ENCODE peak calls at places on chromosomes 6 and 20, in ten cellular contexts. One of them, this sample, is unnamed.

GRCh38 chr6:147642458-147642857 is 134.0 kb downstream of the SAMD5 start:
- DNase-seq in colonic mucosa: no peak
- DNase-seq in CD8-positive, alpha-beta T cell: no peak
- DNase-seq in fibroblast of lung: peak
- DNase-seq in psoas muscle: no peak
- DNase-seq in body of pancreas: no peak
- DNase-seq in AG04450: peak
- DNase-seq in left ventricle myocardium inferior: no peak
- DNase-seq in ovary: no peak
- DNase-seq in mammary epithelial cell: peak
- DNase-seq in this sample: no peak

GRCh38 chr6:30837432-30837831 is 46.9 kb upstream of the DDR1 start:
- DNase-seq in colonic mucosa: no peak
- DNase-seq in CD8-positive, alpha-beta T cell: no peak
- DNase-seq in fibroblast of lung: no peak
- DNase-seq in psoas muscle: no peak
- DNase-seq in body of pancreas: no peak
- DNase-seq in AG04450: no peak
- DNase-seq in left ventricle myocardium inferior: no peak
- DNase-seq in ovary: no peak
- DNase-seq in mammary epithelial cell: no peak
- DNase-seq in this sample: no peak

GRCh38 chr20:37564388-37565133 is 36.9 kb upstream of the BLCAP start:
- DNase-seq in colonic mucosa: peak
- DNase-seq in CD8-positive, alpha-beta T cell: peak
- DNase-seq in fibroblast of lung: peak
- DNase-seq in psoas muscle: peak
- DNase-seq in body of pancreas: peak
- DNase-seq in AG04450: no peak
- DNase-seq in left ventricle myocardium inferior: peak
- DNase-seq in ovary: peak
- DNase-seq in mammary epithelial cell: peak
- DNase-seq in this sample: peak

GRCh38 chr20:16263582-16263981 is 309.7 kb downstream of the KIF16B start:
- DNase-seq in colonic mucosa: no peak
- DNase-seq in CD8-positive, alpha-beta T cell: no peak
- DNase-seq in fibroblast of lung: no peak
- DNase-seq in psoas muscle: no peak
- DNase-seq in body of pancreas: no peak
- DNase-seq in AG04450: no peak
- DNase-seq in left ventricle myocardium inferior: no peak
- DNase-seq in ovary: no peak
- DNase-seq in mammary epithelial cell: no peak
- DNase-seq in this sample: no peak

GRCh38 chr6:84763397-84764331 is 734 bp downstream of the TBX18 start:
- DNase-seq in colonic mucosa: no peak
- DNase-seq in CD8-positive, alpha-beta T cell: no peak
- DNase-seq in fibroblast of lung: peak
- DNase-seq in psoas muscle: peak
- DNase-seq in body of pancreas: peak
- DNase-seq in AG04450: no peak
- DNase-seq in left ventricle myocardium inferior: peak
- DNase-seq in ovary: peak
- DNase-seq in mammary epithelial cell: peak
- DNase-seq in this sample: peak

GRCh38 chr20:46123482-46124245 is 5.5 kb downstream of the CD40 start:
- DNase-seq in colonic mucosa: no peak
- DNase-seq in CD8-positive, alpha-beta T cell: no peak
- DNase-seq in fibroblast of lung: no peak
- DNase-seq in psoas muscle: no peak
- DNase-seq in body of pancreas: no peak
- DNase-seq in AG04450: no peak
- DNase-seq in left ventricle myocardium inferior: no peak
- DNase-seq in ovary: no peak
- DNase-seq in mammary epithelial cell: no peak
- DNase-seq in this sample: no peak

GRCh38 chr6:46201701-46202100 is 30.9 kb upstream of the ENPP5 start:
- DNase-seq in colonic mucosa: no peak
- DNase-seq in CD8-positive, alpha-beta T cell: no peak
- DNase-seq in fibroblast of lung: no peak
- DNase-seq in psoas muscle: no peak
- DNase-seq in body of pancreas: no peak
- DNase-seq in AG04450: no peak
- DNase-seq in left ventricle myocardium inferior: no peak
- DNase-seq in ovary: no peak
- DNase-seq in mammary epithelial cell: no peak
- DNase-seq in this sample: no peak

GRCh38 chr6:37490466-37491015 is 9.2 kb downstream of the CCDC167 start:
- DNase-seq in colonic mucosa: no peak
- DNase-seq in CD8-positive, alpha-beta T cell: no peak
- DNase-seq in fibroblast of lung: no peak
- DNase-seq in psoas muscle: no peak
- DNase-seq in body of pancreas: no peak
- DNase-seq in AG04450: no peak
- DNase-seq in left ventricle myocardium inferior: no peak
- DNase-seq in ovary: peak
- DNase-seq in mammary epithelial cell: no peak
- DNase-seq in this sample: no peak

GRCh38 chr6:80094017-80094416 is 12.5 kb upstream of the BCKDHB start:
- DNase-seq in colonic mucosa: no peak
- DNase-seq in CD8-positive, alpha-beta T cell: no peak
- DNase-seq in fibroblast of lung: peak
- DNase-seq in psoas muscle: no peak
- DNase-seq in body of pancreas: no peak
- DNase-seq in AG04450: no peak
- DNase-seq in left ventricle myocardium inferior: no peak
- DNase-seq in ovary: no peak
- DNase-seq in mammary epithelial cell: no peak
- DNase-seq in this sample: peak

GRCh38 chr20:51166489-51166888 is 143.6 kb upstream of the KCNG1 start:
- DNase-seq in colonic mucosa: no peak
- DNase-seq in CD8-positive, alpha-beta T cell: no peak
- DNase-seq in fibroblast of lung: no peak
- DNase-seq in psoas muscle: no peak
- DNase-seq in body of pancreas: no peak
- DNase-seq in AG04450: no peak
- DNase-seq in left ventricle myocardium inferior: no peak
- DNase-seq in ovary: no peak
- DNase-seq in mammary epithelial cell: no peak
- DNase-seq in this sample: no peak

GRCh38 chr6:7721654-7722053 is 4.2 kb upstream of the BMP6 start:
- DNase-seq in colonic mucosa: no peak
- DNase-seq in CD8-positive, alpha-beta T cell: no peak
- DNase-seq in fibroblast of lung: peak
- DNase-seq in psoas muscle: no peak
- DNase-seq in body of pancreas: no peak
- DNase-seq in AG04450: no peak
- DNase-seq in left ventricle myocardium inferior: no peak
- DNase-seq in ovary: no peak
- DNase-seq in mammary epithelial cell: peak
- DNase-seq in this sample: no peak

GRCh38 chr6:56424542-56425083 is 177.2 kb upstream of the COL21A1 start:
- DNase-seq in colonic mucosa: no peak
- DNase-seq in CD8-positive, alpha-beta T cell: no peak
- DNase-seq in fibroblast of lung: no peak
- DNase-seq in psoas muscle: no peak
- DNase-seq in body of pancreas: no peak
- DNase-seq in AG04450: no peak
- DNase-seq in left ventricle myocardium inferior: no peak
- DNase-seq in ovary: no peak
- DNase-seq in mammary epithelial cell: no peak
- DNase-seq in this sample: no peak

GRCh38 chr6:37524025-37524647 is 24.4 kb upstream of the CCDC167 start:
- DNase-seq in colonic mucosa: no peak
- DNase-seq in CD8-positive, alpha-beta T cell: no peak
- DNase-seq in fibroblast of lung: peak
- DNase-seq in psoas muscle: no peak
- DNase-seq in body of pancreas: no peak
- DNase-seq in AG04450: peak
- DNase-seq in left ventricle myocardium inferior: no peak
- DNase-seq in ovary: no peak
- DNase-seq in mammary epithelial cell: no peak
- DNase-seq in this sample: no peak

GRCh38 chr6:42068173-42068572 is 17.8 kb downstream of the TAF8 start:
- DNase-seq in colonic mucosa: no peak
- DNase-seq in CD8-positive, alpha-beta T cell: no peak
- DNase-seq in fibroblast of lung: no peak
- DNase-seq in psoas muscle: no peak
- DNase-seq in body of pancreas: no peak
- DNase-seq in AG04450: no peak
- DNase-seq in left ventricle myocardium inferior: no peak
- DNase-seq in ovary: no peak
- DNase-seq in mammary epithelial cell: no peak
- DNase-seq in this sample: no peak

GRCh38 chr6:42075159-42075838 is 25.0 kb downstream of the TAF8 start:
- DNase-seq in colonic mucosa: peak
- DNase-seq in CD8-positive, alpha-beta T cell: peak
- DNase-seq in fibroblast of lung: peak
- DNase-seq in psoas muscle: peak
- DNase-seq in body of pancreas: peak
- DNase-seq in AG04450: peak
- DNase-seq in left ventricle myocardium inferior: peak
- DNase-seq in ovary: peak
- DNase-seq in mammary epithelial cell: peak
- DNase-seq in this sample: peak

GRCh38 chr6:42073287-42073686 is 23.0 kb downstream of the TAF8 start:
- DNase-seq in colonic mucosa: no peak
- DNase-seq in CD8-positive, alpha-beta T cell: no peak
- DNase-seq in fibroblast of lung: no peak
- DNase-seq in psoas muscle: no peak
- DNase-seq in body of pancreas: no peak
- DNase-seq in AG04450: no peak
- DNase-seq in left ventricle myocardium inferior: no peak
- DNase-seq in ovary: no peak
- DNase-seq in mammary epithelial cell: no peak
- DNase-seq in this sample: no peak

GRCh38 chr6:42068872-42069522 is 18.7 kb downstream of the TAF8 start:
- DNase-seq in colonic mucosa: no peak
- DNase-seq in CD8-positive, alpha-beta T cell: no peak
- DNase-seq in fibroblast of lung: no peak
- DNase-seq in psoas muscle: no peak
- DNase-seq in body of pancreas: no peak
- DNase-seq in AG04450: no peak
- DNase-seq in left ventricle myocardium inferior: no peak
- DNase-seq in ovary: no peak
- DNase-seq in mammary epithelial cell: no peak
- DNase-seq in this sample: no peak

GRCh38 chr6:42071881-42072583 is 21.7 kb downstream of the TAF8 start:
- DNase-seq in colonic mucosa: no peak
- DNase-seq in CD8-positive, alpha-beta T cell: no peak
- DNase-seq in fibroblast of lung: no peak
- DNase-seq in psoas muscle: no peak
- DNase-seq in body of pancreas: no peak
- DNase-seq in AG04450: no peak
- DNase-seq in left ventricle myocardium inferior: no peak
- DNase-seq in ovary: no peak
- DNase-seq in mammary epithelial cell: no peak
- DNase-seq in this sample: no peak
- H3K27ac ChIP-seq in colonic mucosa: no peak
- H3K27ac ChIP-seq in CD8-positive, alpha-beta T cell: no peak
- H3K27ac ChIP-seq in fibroblast of lung: no peak
- H3K27ac ChIP-seq in psoas muscle: no peak
- H3K27ac ChIP-seq in body of pancreas: no peak
- H3K27ac ChIP-seq in AG04450: no peak
- H3K27ac ChIP-seq in left ventricle myocardium inferior: peak
- H3K27ac ChIP-seq in ovary: no peak
- H3K27ac ChIP-seq in mammary epithelial cell: no peak
- H3K27ac ChIP-seq in this sample: no peak

GRCh38 chr6:54244430-54244829 is 63.8 kb upstream of the TINAG start:
- DNase-seq in colonic mucosa: no peak
- DNase-seq in CD8-positive, alpha-beta T cell: no peak
- DNase-seq in fibroblast of lung: peak
- DNase-seq in psoas muscle: no peak
- DNase-seq in body of pancreas: no peak
- DNase-seq in AG04450: no peak
- DNase-seq in left ventricle myocardium inferior: no peak
- DNase-seq in ovary: no peak
- DNase-seq in mammary epithelial cell: peak
- DNase-seq in this sample: peak
- TF ChIP-seq CTCF in colonic mucosa: peak
- TF ChIP-seq CTCF in CD8-positive, alpha-beta T cell: no peak
- TF ChIP-seq CTCF in fibroblast of lung: peak
- TF ChIP-seq CTCF in psoas muscle: peak
- TF ChIP-seq CTCF in body of pancreas: peak
- TF ChIP-seq CTCF in AG04450: peak
- TF ChIP-seq CTCF in left ventricle myocardium inferior: peak
- TF ChIP-seq CTCF in ovary: no peak
- TF ChIP-seq CTCF in mammary epithelial cell: peak
- TF ChIP-seq CTCF in this sample: peak

GRCh38 chr6:107510108-107510507 is 20.2 kb downstream of the SOBP start:
- DNase-seq in colonic mucosa: no peak
- DNase-seq in CD8-positive, alpha-beta T cell: no peak
- DNase-seq in fibroblast of lung: no peak
- DNase-seq in psoas muscle: no peak
- DNase-seq in body of pancreas: no peak
- DNase-seq in AG04450: no peak
- DNase-seq in left ventricle myocardium inferior: no peak
- DNase-seq in ovary: no peak
- DNase-seq in mammary epithelial cell: no peak
- DNase-seq in this sample: no peak

GRCh38 chr6:107513214-107513613 is 23.3 kb downstream of the SOBP start:
- DNase-seq in colonic mucosa: no peak
- DNase-seq in CD8-positive, alpha-beta T cell: no peak
- DNase-seq in fibroblast of lung: no peak
- DNase-seq in psoas muscle: no peak
- DNase-seq in body of pancreas: no peak
- DNase-seq in AG04450: no peak
- DNase-seq in left ventricle myocardium inferior: no peak
- DNase-seq in ovary: no peak
- DNase-seq in mammary epithelial cell: no peak
- DNase-seq in this sample: no peak

GRCh38 chr6:107515955-107516354 is 26.0 kb downstream of the SOBP start:
- DNase-seq in colonic mucosa: no peak
- DNase-seq in CD8-positive, alpha-beta T cell: no peak
- DNase-seq in fibroblast of lung: no peak
- DNase-seq in psoas muscle: no peak
- DNase-seq in body of pancreas: no peak
- DNase-seq in AG04450: no peak
- DNase-seq in left ventricle myocardium inferior: no peak
- DNase-seq in ovary: no peak
- DNase-seq in mammary epithelial cell: no peak
- DNase-seq in this sample: no peak

GRCh38 chr6:107509506-107509905 is 19.6 kb downstream of the SOBP start:
- DNase-seq in colonic mucosa: no peak
- DNase-seq in CD8-positive, alpha-beta T cell: no peak
- DNase-seq in fibroblast of lung: no peak
- DNase-seq in psoas muscle: no peak
- DNase-seq in body of pancreas: peak
- DNase-seq in AG04450: no peak
- DNase-seq in left ventricle myocardium inferior: no peak
- DNase-seq in ovary: no peak
- DNase-seq in mammary epithelial cell: no peak
- DNase-seq in this sample: no peak

GRCh38 chr6:107511410-107512070 is 21.6 kb downstream of the SOBP start:
- DNase-seq in colonic mucosa: no peak
- DNase-seq in CD8-positive, alpha-beta T cell: no peak
- DNase-seq in fibroblast of lung: no peak
- DNase-seq in psoas muscle: peak
- DNase-seq in body of pancreas: no peak
- DNase-seq in AG04450: no peak
- DNase-seq in left ventricle myocardium inferior: peak
- DNase-seq in ovary: no peak
- DNase-seq in mammary epithelial cell: no peak
- DNase-seq in this sample: no peak
- H3K27ac ChIP-seq in colonic mucosa: no peak
- H3K27ac ChIP-seq in CD8-positive, alpha-beta T cell: no peak
- H3K27ac ChIP-seq in fibroblast of lung: no peak
- H3K27ac ChIP-seq in psoas muscle: peak
- H3K27ac ChIP-seq in body of pancreas: no peak
- H3K27ac ChIP-seq in AG04450: no peak
- H3K27ac ChIP-seq in left ventricle myocardium inferior: peak
- H3K27ac ChIP-seq in ovary: no peak
- H3K27ac ChIP-seq in mammary epithelial cell: no peak
- H3K27ac ChIP-seq in this sample: no peak

GRCh38 chr20:11231742-11232141 is 557.9 kb upstream of the JAG1 start:
- DNase-seq in colonic mucosa: no peak
- DNase-seq in CD8-positive, alpha-beta T cell: no peak
- DNase-seq in fibroblast of lung: no peak
- DNase-seq in psoas muscle: no peak
- DNase-seq in body of pancreas: no peak
- DNase-seq in AG04450: no peak
- DNase-seq in left ventricle myocardium inferior: no peak
- DNase-seq in ovary: no peak
- DNase-seq in mammary epithelial cell: no peak
- DNase-seq in this sample: no peak
- TF ChIP-seq CTCF in colonic mucosa: no peak
- TF ChIP-seq CTCF in CD8-positive, alpha-beta T cell: no peak
- TF ChIP-seq CTCF in fibroblast of lung: no peak
- TF ChIP-seq CTCF in psoas muscle: no peak
- TF ChIP-seq CTCF in body of pancreas: no peak
- TF ChIP-seq CTCF in AG04450: no peak
- TF ChIP-seq CTCF in left ventricle myocardium inferior: no peak
- TF ChIP-seq CTCF in ovary: no peak
- TF ChIP-seq CTCF in mammary epithelial cell: peak
- TF ChIP-seq CTCF in this sample: no peak